ENCODE peak calls at places on chromosomes 13 and 19, in five cellular contexts. Y, Z, V, T and C are unnamed samples.

GRCh38 chr13:19845758-19846157 is 17.7 kb downstream of the ZMYM5 start:
- DNase-seq in Y (no peak), Z (peak; percentile 94), V (no peak), T (peak; percentile 98), C (no peak)

GRCh38 chr19:8655340-8655709 is 24.9 kb downstream of the NFILZ start:
- DNase-seq in Y (no peak), Z (no peak), V (no peak), T (no peak), C (no peak)

GRCh38 chr19:49496574-49497008 is 357 bp downstream of the RPS11 start:
- DNase-seq in Y (no peak), Z (no peak), V (no peak), T (no peak), C (no peak)

GRCh38 chr19:16373989-16374388 is 49.4 kb downstream of the KLF2 start:
- DNase-seq in Y (no peak), Z (no peak), V (no peak), T (no peak), C (no peak)

GRCh38 chr19:10260141-10260584 is 8.1 kb downstream of the MRPL4 start:
- DNase-seq in Y (no peak), Z (no peak), V (no peak), T (peak; percentile 62), C (no peak)

GRCh38 chr13:77751513-77752456 is 54.3 kb downstream of the SLAIN1 start:
- DNase-seq in Y (no peak), Z (peak; percentile 70), V (no peak), T (peak; percentile 29), C (no peak)

GRCh38 chr13:91632071-91632470 is 233.7 kb downstream of the GPC5 start:
- DNase-seq in Y (no peak), Z (no peak), V (no peak), T (peak; percentile 37), C (no peak)

GRCh38 chr13:41652735-41653361 is 195.5 kb downstream of the RGCC start:
- DNase-seq in Y (no peak), Z (peak; percentile 88), V (no peak), T (peak; percentile 60), C (no peak)

GRCh38 chr19:14731200-14731599 is 41.4 kb downstream of the ZNF333 start:
- DNase-seq in Y (no peak), Z (peak; percentile 10), V (no peak), T (no peak), C (no peak)

GRCh38 chr13:52127783-52128702 is 830 bp downstream of the NEK5 start:
- DNase-seq in Y (no peak), Z (peak; percentile 75), V (peak; percentile 25), T (peak; percentile 71), C (peak; percentile 30)

GRCh38 chr13:79037197-79037596 is 368.9 kb downstream of the RBM26 start:
- DNase-seq in Y (no peak), Z (no peak), V (no peak), T (no peak), C (no peak)

GRCh38 chr19:6416658-6417405 is 7.8 kb downstream of the KHSRP start:
- DNase-seq in Y (no peak), Z (no peak), V (no peak), T (no peak), C (no peak)

GRCh38 chr19:39407644-39408391 is 1.2 kb downstream of the ZFP36 start:
- DNase-seq in Y (no peak), Z (peak; percentile 33), V (peak; percentile 51), T (no peak), C (no peak)

GRCh38 chr19:50313812-50314536 is 15.2 kb downstream of the KCNC3 start:
- DNase-seq in Y (no peak), Z (no peak), V (no peak), T (no peak), C (no peak)

GRCh38 chr13:26062853-26063444 is 11.1 kb upstream of the SHISA2 start:
- DNase-seq in Y (no peak), Z (peak; percentile 66), V (no peak), T (peak; percentile 58), C (no peak)

GRCh38 chr13:26051231-26052135 is at the start of gene SHISA2:
- DNase-seq in Y (no peak), Z (peak; percentile 56), V (peak; percentile 37), T (peak; percentile 67), C (peak; percentile 70)

GRCh38 chr13:99992912-99993311 is 11.3 kb downstream of the ZIC2 start:
- DNase-seq in Y (no peak), Z (no peak), V (no peak), T (peak; percentile 48), C (no peak)

GRCh38 chr19:7856277-7856581 is 18.0 kb downstream of the PRR36 start:
- DNase-seq in Y (no peak), Z (no peak), V (no peak), T (no peak), C (no peak)

GRCh38 chr13:94345374-94346195 is 133.9 kb downstream of the DCT start:
- DNase-seq in Y (no peak), Z (peak; percentile 58), V (no peak), T (peak; percentile 45), C (no peak)

GRCh38 chr13:44347905-44348304 is 25.7 kb upstream of the SERP2 start:
- DNase-seq in Y (no peak), Z (no peak), V (no peak), T (no peak), C (no peak)

GRCh38 chr19:7925171-7925837 is 631 bp downstream of the CTXN1 start:
- DNase-seq in Y (no peak), Z (peak; percentile 67), V (peak; percentile 80), T (peak; percentile 51), C (peak; percentile 92)

GRCh38 chr19:48308695-48309586 is 16.4 kb upstream of the EMP3 start:
- DNase-seq in Y (no peak), Z (no peak), V (no peak), T (no peak), C (no peak)

GRCh38 chr19:50040967-50041366 is 15.2 kb downstream of the ZNF473 start:
- DNase-seq in Y (no peak), Z (no peak), V (no peak), T (no peak), C (no peak)

GRCh38 chr13:34155931-34156607 is 338.1 kb downstream of the RFC3 start:
- DNase-seq in Y (no peak), Z (peak; percentile 27), V (no peak), T (peak; percentile 83), C (no peak)

GRCh38 chr13:81442904-81443303 is 1102.0 kb upstream of the SPRY2 start:
- DNase-seq in Y (no peak), Z (no peak), V (no peak), T (no peak), C (no peak)